ENCODE peak calls at places on chromosomes 12 and 14, in six cellular contexts. P is RWPE2, D is fibroblast of lung, E is upper lobe of right lung, Z is iPS DF 6.9, B is transverse colon. Q is an unnamed sample.

GRCh38 chr12:66130267-66131066 is at the start of gene LLPH:
- DNase-seq in B (peak), D (peak), E (peak), Z (peak), P (peak), Q (peak)

GRCh38 chr12:112439769-112440168 is 21.0 kb downstream of the PTPN11 start:
- DNase-seq in B (no peak), E (no peak), Z (no peak), D (no peak), P (no peak), Q (no peak)

GRCh38 chr12:132144115-132145071 is at the start of the genes DDX51 and NOC4L:
- DNase-seq in D (peak), Z (peak), B (peak), E (peak), P (peak), Q (peak)

GRCh38 chr14:81710232-81710845 is 176.7 kb upstream of the SEL1L start:
- DNase-seq in Z (peak), P (no peak), E (no peak), B (no peak), D (peak), Q (no peak)

GRCh38 chr12:28708918-28709371 is 440.1 kb upstream of the FAR2 start:
- DNase-seq in Z (no peak), B (no peak), D (peak), P (no peak), E (no peak), Q (no peak)

GRCh38 chr14:67571275-67571990 is 28.6 kb downstream of the PIGH start:
- DNase-seq in E (peak), B (peak), Z (peak), D (peak), P (no peak), Q (peak)

GRCh38 chr12:121239335-121239678 is 29.4 kb downstream of the P2RX4 start:
- DNase-seq in P (no peak), D (no peak), Z (no peak), B (no peak), E (no peak), Q (no peak)

GRCh38 chr12:53676715-53677611 is 1.1 kb upstream of the ATP5MC2 start:
- DNase-seq in P (no peak), E (peak), D (peak), Z (no peak), B (peak), Q (no peak)

GRCh38 chr12:15629108-15629507 is 160.1 kb downstream of the EPS8 start:
- DNase-seq in D (peak), E (no peak), P (no peak), Z (no peak), B (peak), Q (peak)

GRCh38 chr12:47343684-47344567 is 264.2 kb upstream of the AMIGO2 start:
- DNase-seq in Z (no peak), P (no peak), B (no peak), D (peak), E (no peak), Q (no peak)

GRCh38 chr12:122995503-122996187 is 15.2 kb downstream of the ARL6IP4 start:
- DNase-seq in B (no peak), Z (no peak), P (peak), E (no peak), D (no peak), Q (no peak)

GRCh38 chr14:76715102-76715926 is 46.0 kb upstream of the VASH1 start:
- DNase-seq in D (no peak), Z (no peak), E (no peak), P (no peak), B (no peak), Q (peak)

GRCh38 chr12:100646896-100647295 is 73.4 kb downstream of the GAS2L3 start:
- DNase-seq in E (no peak), D (no peak), Z (no peak), B (no peak), P (no peak), Q (no peak)

GRCh38 chr14:55065411-55065810 is 14.0 kb downstream of the MAPK1IP1L start:
- DNase-seq in E (no peak), Z (no peak), D (no peak), P (no peak), B (no peak), Q (no peak)
- H3K27ac ChIP-seq in E (no peak), Z (no peak), D (peak), P (no peak), B (no peak), Q (peak)

GRCh38 chr14:104091061-104091926 is 5.8 kb downstream of the ASPG start:
- DNase-seq in D (no peak), P (no peak), E (peak), B (peak), Z (no peak), Q (no peak)
- H3K27ac ChIP-seq in D (no peak), P (no peak), E (no peak), B (no peak), Z (no peak), Q (no peak)

DNA sequence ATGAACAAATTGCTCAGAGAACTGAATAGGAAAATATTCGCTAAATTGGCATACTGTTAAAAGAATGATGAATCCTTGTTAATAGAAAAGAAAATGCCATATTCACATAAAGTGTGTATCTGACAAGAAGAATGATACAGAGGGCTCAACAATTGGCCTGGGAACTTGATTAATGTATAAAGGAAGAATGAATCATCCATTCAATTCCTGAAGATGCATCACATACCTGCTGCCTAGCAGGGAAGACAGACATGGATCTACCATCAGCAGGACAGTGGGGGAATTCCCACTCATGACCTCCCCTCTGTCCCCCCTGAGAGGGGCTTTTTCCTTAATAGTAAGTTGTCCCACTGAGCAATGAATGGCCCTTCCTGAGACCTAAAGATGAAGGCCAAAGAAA is 13.5 kb downstream of the PTPN21 start:
- DNase-seq in E (no peak), D (no peak), Z (no peak), B (no peak), P (no peak), Q (no peak)
- H3K27ac ChIP-seq in E (no peak), D (no peak), Z (no peak), B (no peak), P (no peak), Q (no peak)

GRCh38 chr12:110337912-110338710 is 57.1 kb downstream of the ATP2A2 start:
- DNase-seq in P (no peak), D (no peak), B (no peak), E (no peak), Z (no peak), Q (peak)

GRCh38 chr12:110333201-110333600 is 52.2 kb downstream of the ATP2A2 start:
- DNase-seq in E (no peak), B (no peak), Z (no peak), D (no peak), P (no peak), Q (no peak)

GRCh38 chr12:110338754-110339153 is 57.7 kb downstream of the ATP2A2 start:
- DNase-seq in B (no peak), D (peak), P (no peak), Z (no peak), E (no peak), Q (peak)

GRCh38 chr12:110339184-110339952 is 58.3 kb downstream of the ATP2A2 start:
- DNase-seq in D (no peak), E (no peak), Z (no peak), P (no peak), B (no peak), Q (no peak)

DNA sequence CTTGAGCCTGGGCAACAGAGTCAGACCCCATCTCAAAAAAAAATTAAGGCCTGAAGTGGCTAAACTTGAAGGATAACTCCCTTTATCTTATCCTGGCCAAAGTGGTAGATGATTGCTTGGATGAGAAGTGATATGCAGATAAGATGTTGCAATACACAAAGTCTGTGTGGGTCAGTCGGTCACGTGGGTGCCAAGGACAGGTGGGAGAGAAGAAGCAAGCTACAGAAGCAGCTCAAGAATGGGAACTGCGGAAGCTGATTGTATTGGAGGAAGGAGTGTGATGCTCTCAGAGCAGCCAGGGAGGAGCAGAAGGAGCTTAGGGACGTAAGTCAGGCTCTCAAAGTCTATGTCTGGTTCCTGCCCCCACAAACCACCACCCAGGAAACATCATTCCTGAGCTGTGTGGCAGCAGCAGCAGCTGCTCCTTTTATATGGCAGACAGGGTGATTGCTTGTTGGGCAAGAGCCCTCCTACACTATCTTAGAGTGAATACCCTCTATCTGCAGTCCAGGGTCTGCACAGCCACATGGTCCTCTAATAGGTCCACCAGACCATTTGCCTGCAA is 54.5 kb downstream of the ATP2A2 start:
- DNase-seq in P (no peak), D (no peak), Z (no peak), B (no peak), E (no peak), Q (no peak)
- H3K27ac ChIP-seq in P (no peak), D (no peak), Z (no peak), B (no peak), E (no peak), Q (peak)

GRCh38 chr12:128810182-128811127 is 13.3 kb downstream of the SLC15A4 start:
- DNase-seq in D (no peak), E (no peak), B (peak), P (no peak), Z (no peak), Q (peak)
- H3K27ac ChIP-seq in D (peak), E (peak), B (peak), P (no peak), Z (no peak), Q (peak)

Q was measured in ascending aorta.